ENCODE peak calls at places on chromosomes 1 and 21, in nine cellular contexts. Y is neural progenitor cell; K is CD8-positive, alpha-beta T cell; R is heart right ventricle; J is adipocyte; E is K562; F is colonic mucosa; G is fibroblast of lung; N is pancreas. W is an unnamed sample. For H3K4me1, the result is how much of the 10 kb centered on the place peaks cover.

GRCh38 chr21:25845729-25846256 is 111.0 kb downstream of the GABPA start:
- DNase-seq in Y (no peak), K (no peak), R (no peak), J (peak), E (no peak), F (no peak), G (no peak), N (no peak), W (no peak)

GRCh38 chr1:36856126-36856525 is 178.2 kb downstream of the GRIK3 start:
- DNase-seq in Y (no peak), K (no peak), R (no peak), J (no peak), E (no peak), F (no peak), G (no peak), N (no peak), W (no peak)

GRCh38 chr1:104195395-104195794 is 445.7 kb downstream of the AMY1C start:
- DNase-seq in Y (no peak), K (no peak), R (no peak), J (no peak), E (no peak), F (no peak), G (peak), N (no peak), W (no peak)

GRCh38 chr1:167676205-167676915 is 45.4 kb upstream of the MPZL1 start:
- DNase-seq in Y (no peak), K (no peak), R (no peak), J (no peak), E (no peak), F (peak), G (no peak), N (no peak), W (no peak)

GRCh38 chr1:203364806-203365205 is 13.9 kb upstream of the FMOD start:
- DNase-seq in Y (no peak), K (no peak), R (no peak), J (no peak), E (no peak), F (no peak), G (no peak), N (no peak), W (no peak)

GRCh38 chr1:92441316-92442311 is 45.1 kb downstream of the GFI1 start:
- DNase-seq in Y (peak), K (no peak), R (no peak), J (no peak), E (peak), F (peak), G (no peak), N (peak), W (no peak)

GRCh38 chr1:63721531-63722189 is 52.2 kb upstream of the ROR1 start:
- DNase-seq in Y (no peak), K (no peak), R (peak), J (peak), E (no peak), F (no peak), G (peak), N (no peak), W (peak)

GRCh38 chr1:15358565-15359133 is 51.0 kb upstream of the EFHD2 start:
- DNase-seq in Y (no peak), K (no peak), R (no peak), J (no peak), E (peak), F (peak), G (no peak), N (no peak), W (no peak)

GRCh38 chr1:37071829-37072228 is 37.5 kb upstream of the GRIK3 start:
- DNase-seq in Y (no peak), K (no peak), R (no peak), J (no peak), E (peak), F (no peak), G (no peak), N (no peak), W (no peak)

GRCh38 chr1:245099401-245099800 is 55.4 kb upstream of the KIF26B start:
- DNase-seq in Y (peak), K (no peak), R (no peak), J (no peak), E (no peak), F (no peak), G (no peak), N (no peak), W (no peak)

GRCh38 chr1:37741662-37742061 is 23.3 kb downstream of the EPHA10 start:
- DNase-seq in Y (peak), K (no peak), R (no peak), J (no peak), E (no peak), F (no peak), G (no peak), N (no peak), W (no peak)

GRCh38 chr1:225737179-225737578 is 40.4 kb upstream of the SRP9 start:
- DNase-seq in Y (no peak), K (no peak), R (no peak), J (peak), E (no peak), F (peak), G (no peak), N (no peak), W (no peak)

GRCh38 chr1:38197566-38197965 is 151.0 kb upstream of the POU3F1 start:
- DNase-seq in Y (no peak), K (no peak), R (no peak), J (no peak), E (no peak), F (no peak), G (no peak), N (no peak), W (no peak)

GRCh38 chr1:53734650-53735211 is 4.2 kb downstream of the GLIS1 start:
- DNase-seq in Y (peak), K (no peak), R (no peak), J (peak), E (no peak), F (no peak), G (peak), N (no peak), W (no peak)

GRCh38 chr1:195580988-195581387 is 1027.3 kb downstream of the KCNT2 start:
- DNase-seq in Y (no peak), K (no peak), R (no peak), J (no peak), E (no peak), F (no peak), G (no peak), N (no peak), W (no peak)

GRCh38 chr1:77639557-77640069 is 42.8 kb downstream of the ZZZ3 start:
- DNase-seq in Y (no peak), K (no peak), R (no peak), J (no peak), E (no peak), F (no peak), G (no peak), N (no peak), W (no peak)

GRCh38 chr1:153404768-153405167 is 11.6 kb upstream of the S100A7A start:
- DNase-seq in Y (peak), K (peak), R (peak), J (no peak), E (peak), F (peak), G (no peak), N (no peak), W (peak)

GRCh38 chr1:9303916-9304315 is 11.2 kb downstream of the SPSB1 start:
- DNase-seq in Y (no peak), K (no peak), R (no peak), J (no peak), E (no peak), F (no peak), G (no peak), N (no peak), W (peak)
- H3K4me1 ChIP-seq in Y (under half), K (under half), R (under half), J (under half), E (under half), F (under half), G (under half), N (under half), W (under half)

DNA sequence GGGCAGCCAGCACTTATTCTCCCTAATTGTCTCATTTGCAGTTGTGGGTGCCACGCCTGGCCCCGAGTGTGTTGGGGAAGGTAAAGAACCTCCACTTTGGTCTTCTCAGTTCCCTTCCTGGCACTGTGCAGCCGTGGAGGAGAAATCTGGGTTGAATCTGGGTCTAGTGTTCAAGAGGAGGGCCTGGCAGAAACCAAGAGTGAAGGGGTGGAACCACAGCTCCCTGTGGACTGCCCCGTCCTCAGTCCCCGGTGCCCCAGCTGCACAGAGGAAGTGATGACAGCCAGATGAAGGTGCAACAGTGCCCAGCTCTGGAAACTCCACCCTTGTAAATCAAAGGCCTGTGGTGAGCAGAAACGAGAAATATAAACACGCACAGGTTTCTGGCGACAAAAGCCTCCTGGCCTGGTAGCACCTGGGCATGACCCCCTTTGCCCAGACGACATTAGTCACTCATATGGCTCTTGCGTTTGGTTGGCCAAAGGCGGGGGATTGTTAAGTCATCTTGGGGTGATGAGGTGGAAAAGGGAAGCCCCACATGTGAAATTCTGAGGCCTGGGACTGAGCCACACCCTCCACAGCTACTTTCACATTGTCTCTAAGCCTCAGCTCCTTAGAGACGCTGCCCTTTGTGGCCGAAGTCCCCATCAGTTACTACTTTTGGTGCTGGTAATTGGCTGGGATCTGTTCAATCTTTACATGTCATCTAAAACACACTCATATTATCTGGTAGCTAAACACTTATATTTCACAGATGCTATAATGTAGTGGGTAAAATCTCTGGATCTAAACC is 4.2 kb upstream of the ECE1 start:
- DNase-seq in Y (no peak), K (peak), R (no peak), J (no peak), E (no peak), F (peak), G (peak), N (no peak), W (peak)
- H3K4me1 ChIP-seq in Y (under half), K (half or more), R (under half), J (under half), E (under half), F (under half), G (under half), N (under half), W (under half)

GRCh38 chr1:82994866-82995370 is 1004.0 kb downstream of the TTLL7 start:
- DNase-seq in Y (no peak), K (no peak), R (no peak), J (peak), E (no peak), F (no peak), G (no peak), N (no peak), W (no peak)
- H3K4me1 ChIP-seq in Y (under half), K (under half), R (under half), J (under half), E (under half), F (under half), G (under half), N (under half), W (under half)

GRCh38 chr1:111446967-111447892 is 1.8 kb downstream of the WDR77 start:
- DNase-seq in Y (no peak), K (no peak), R (no peak), J (no peak), E (no peak), F (peak), G (no peak), N (no peak), W (no peak)
- H3K4me1 ChIP-seq in Y (under half), K (under half), R (under half), J (under half), E (under half), F (under half), G (under half), N (under half), W (under half)

GRCh38 chr1:51729824-51730284 is 113.0 kb downstream of the OSBPL9 start:
- DNase-seq in Y (peak), K (no peak), R (no peak), J (peak), E (peak), F (no peak), G (no peak), N (no peak), W (peak)

GRCh38 chr1:51728611-51729155 is 111.8 kb downstream of the OSBPL9 start:
- DNase-seq in Y (peak), K (no peak), R (no peak), J (no peak), E (no peak), F (no peak), G (peak), N (no peak), W (no peak)

GRCh38 chr1:51726544-51727225 is 109.8 kb downstream of the OSBPL9 start:
- DNase-seq in Y (no peak), K (no peak), R (no peak), J (no peak), E (no peak), F (no peak), G (no peak), N (no peak), W (no peak)

GRCh38 chr1:51731998-51732397 is 115.1 kb downstream of the OSBPL9 start:
- DNase-seq in Y (no peak), K (no peak), R (no peak), J (no peak), E (peak), F (no peak), G (no peak), N (no peak), W (no peak)

GRCh38 chr1:51729156-51729823 is 112.4 kb downstream of the OSBPL9 start:
- DNase-seq in Y (peak), K (peak), R (peak), J (peak), E (peak), F (peak), G (peak), N (peak), W (peak)
- H3K4me1 ChIP-seq in Y (under half), K (under half), R (under half), J (under half), E (under half), F (under half), G (under half), N (under half), W (under half)

GRCh38 chr1:151975311-151976014 is 18.2 kb downstream of the S100A10 start:
- DNase-seq in Y (no peak), K (no peak), R (no peak), J (no peak), E (no peak), F (no peak), G (no peak), N (no peak), W (no peak)
- H3K4me1 ChIP-seq in Y (under half), K (under half), R (under half), J (half or more), E (under half), F (under half), G (under half), N (under half), W (under half)

GRCh38 chr1:1867164-1867563 is 23.7 kb downstream of the GNB1 start:
- DNase-seq in Y (no peak), K (no peak), R (no peak), J (no peak), E (no peak), F (no peak), G (no peak), N (no peak), W (no peak)

GRCh38 chr1:1857096-1857703 is 33.7 kb downstream of the GNB1 start:
- DNase-seq in Y (no peak), K (no peak), R (no peak), J (no peak), E (no peak), F (no peak), G (no peak), N (no peak), W (peak)

GRCh38 chr1:1862905-1863547 is 27.9 kb downstream of the GNB1 start:
- DNase-seq in Y (no peak), K (no peak), R (no peak), J (no peak), E (no peak), F (no peak), G (peak), N (no peak), W (no peak)

GRCh38 chr1:1858382-1859086 is 32.4 kb downstream of the GNB1 start:
- DNase-seq in Y (peak), K (peak), R (peak), J (peak), E (peak), F (peak), G (peak), N (peak), W (peak)

GRCh38 chr1:1861339-1861730 is 29.6 kb downstream of the GNB1 start:
- DNase-seq in Y (no peak), K (no peak), R (peak), J (no peak), E (no peak), F (no peak), G (no peak), N (no peak), W (no peak)
- H3K4me1 ChIP-seq in Y (under half), K (half or more), R (half or more), J (under half), E (under half), F (under half), G (under half), N (under half), W (under half)

GRCh38 chr1:170699696-170700095 is 35.8 kb downstream of the PRRX1 start:
- DNase-seq in Y (no peak), K (no peak), R (no peak), J (no peak), E (no peak), F (no peak), G (no peak), N (no peak), W (no peak)
- H3K4me1 ChIP-seq in Y (under half), K (under half), R (half or more), J (half or more), E (under half), F (under half), G (under half), N (under half), W (under half)

GRCh38 chr1:111552587-111552986 is 49.2 kb upstream of the ADORA3 start:
- DNase-seq in Y (no peak), K (no peak), R (no peak), J (no peak), E (no peak), F (no peak), G (no peak), N (no peak), W (no peak)

GRCh38 chr1:111553199-111553598 is 49.8 kb upstream of the ADORA3 start:
- DNase-seq in Y (no peak), K (no peak), R (no peak), J (peak), E (no peak), F (no peak), G (peak), N (no peak), W (no peak)

GRCh38 chr1:111551623-111552470 is 48.4 kb upstream of the ADORA3 start:
- DNase-seq in Y (no peak), K (no peak), R (no peak), J (no peak), E (peak), F (no peak), G (no peak), N (no peak), W (no peak)

GRCh38 chr1:111559736-111560279 is 56.4 kb upstream of the ADORA3 start:
- DNase-seq in Y (no peak), K (no peak), R (no peak), J (peak), E (no peak), F (no peak), G (peak), N (no peak), W (no peak)

DNA sequence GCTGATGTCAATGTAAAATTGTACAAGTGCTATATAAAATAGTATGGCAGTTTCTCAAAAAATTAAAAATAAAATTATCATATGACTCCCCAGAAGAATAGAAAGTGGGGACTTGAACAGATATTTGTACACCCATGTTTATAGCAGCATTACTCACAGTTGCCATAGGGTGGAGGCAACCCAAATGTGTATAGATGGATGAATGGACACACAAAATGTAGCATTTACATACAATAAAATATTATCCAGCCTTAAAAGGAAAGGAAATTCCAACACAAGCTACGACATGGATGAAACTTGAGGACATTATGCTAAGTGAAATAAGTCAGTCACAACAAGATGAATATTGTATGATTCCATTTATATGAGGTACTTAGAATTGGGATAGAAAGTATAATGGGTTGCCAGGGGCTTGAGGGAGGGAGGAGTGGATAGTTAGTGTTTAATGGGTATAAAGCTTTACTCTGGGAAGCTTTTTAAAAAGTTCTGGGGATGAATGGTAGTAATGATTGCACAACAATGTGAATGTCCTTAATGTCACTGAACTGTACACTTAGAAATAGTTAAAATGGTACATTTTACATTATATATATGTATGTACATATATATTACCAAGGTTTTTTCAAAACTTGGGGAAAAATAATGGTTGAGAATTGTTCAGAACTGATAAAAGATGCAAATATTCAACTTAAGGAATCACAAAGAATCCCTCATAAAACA is 53.0 kb upstream of the ADORA3 start:
- DNase-seq in Y (no peak), K (no peak), R (no peak), J (no peak), E (no peak), F (no peak), G (no peak), N (no peak), W (no peak)
- H3K4me1 ChIP-seq in Y (under half), K (under half), R (under half), J (under half), E (under half), F (under half), G (under half), N (under half), W (under half)

W was measured in right cardiac atrium.